ENCODE peak calls at places on chromosomes 3 and 15, in four cellular contexts. E is OCI-LY7, I is lower leg skin, R is AG04449. B is an unnamed sample.

GRCh38 chr3:134485620-134486576 is at the start of the genes ANAPC13 and CEP63:
- DNase-seq in I (peak), E (peak), R (peak), B (peak)

GRCh38 chr15:81040757-81041156 is 40.0 kb downstream of the TLNRD1 start:
- DNase-seq in I (no peak), E (no peak), R (no peak), B (no peak)

GRCh38 chr3:154122096-154122911 is 1.1 kb downstream of the ARHGEF26 start:
- DNase-seq in R (no peak), I (no peak), E (no peak), B (no peak)

GRCh38 chr3:141795719-141796435 is 32.7 kb downstream of the GRK7 start:
- DNase-seq in I (peak), E (no peak), R (no peak), B (no peak)

GRCh38 chr3:188349276-188349962 is 195.5 kb downstream of the LPP start:
- DNase-seq in R (no peak), I (no peak), E (peak), B (no peak)

GRCh38 chr15:66842710-66843441 is 140.8 kb downstream of the SMAD6 start:
- DNase-seq in R (no peak), I (peak), E (no peak), B (no peak)

GRCh38 chr3:63492464-63492863 is 160.0 kb upstream of the SNTN start:
- DNase-seq in I (no peak), R (no peak), E (no peak), B (no peak)

GRCh38 chr15:91866371-91866905 is 12.9 kb downstream of the SLCO3A1 start:
- DNase-seq in I (peak), E (no peak), R (no peak), B (no peak)

GRCh38 chr3:138879541-138880380 is 45.0 kb upstream of the PIK3CB start:
- DNase-seq in E (no peak), I (no peak), R (no peak), B (no peak)

GRCh38 chr15:99019558-99020540 is 12.3 kb upstream of the PGPEP1L start:
- DNase-seq in I (peak), R (no peak), E (no peak), B (peak)

GRCh38 chr3:136070334-136070733 is 104.8 kb downstream of the PPP2R3A start:
- DNase-seq in R (peak), I (no peak), E (no peak), B (no peak)

DNA sequence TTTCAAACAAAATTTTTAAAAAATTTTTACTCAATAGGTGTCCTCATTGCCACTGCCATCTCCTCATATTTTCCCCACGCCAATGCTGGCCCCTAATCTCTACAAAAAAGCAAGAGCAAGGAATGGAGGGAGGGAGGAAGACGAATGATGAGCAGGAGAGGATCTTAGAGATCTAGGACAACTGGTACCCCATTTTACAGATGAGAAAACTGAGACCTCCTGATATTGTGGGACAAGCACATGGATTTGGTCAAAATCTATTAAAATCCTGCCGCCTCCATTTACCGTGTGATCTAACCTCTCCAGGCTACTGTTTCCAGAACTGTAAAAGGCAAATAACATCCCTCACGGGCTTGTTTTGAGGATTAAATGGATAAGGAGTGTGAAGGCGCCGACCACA is 4.6 kb downstream of the HEG1 start:
- DNase-seq in R (no peak), E (no peak), I (no peak), B (no peak)
- H3K4me3 ChIP-seq in R (peak), E (no peak), I (no peak), B (no peak)

GRCh38 chr3:15427981-15428380 is 583 bp downstream of the EAF1 start:
- DNase-seq in E (no peak), R (no peak), I (no peak), B (no peak)

GRCh38 chr3:15428539-15428938 is 1.1 kb downstream of the EAF1 start:
- DNase-seq in R (peak), I (no peak), E (peak), B (peak)

GRCh38 chr3:15426579-15427118 is 695 bp downstream of the METTL6 start:
- DNase-seq in R (no peak), E (no peak), I (no peak), B (no peak)

GRCh38 chr3:15429080-15429479 is 1.7 kb downstream of the EAF1 start:
- DNase-seq in I (no peak), E (no peak), R (no peak), B (no peak)

GRCh38 chr3:15427182-15427880 is at the start of the genes EAF1 and METTL6:
- DNase-seq in I (peak), E (peak), R (no peak), B (no peak)
- TF ChIP-seq CTCF in I (no peak), E (peak), R (peak), B (no peak)

GRCh38 chr3:129966876-129967275 is 7.6 kb upstream of the TRH start:
- DNase-seq in E (no peak), I (no peak), R (no peak), B (no peak)

GRCh38 chr3:129962600-129962999 is 11.9 kb upstream of the TRH start:
- DNase-seq in E (no peak), R (no peak), I (no peak), B (no peak)

GRCh38 chr3:129970603-129971002 is 3.9 kb upstream of the TRH start:
- DNase-seq in I (no peak), E (no peak), R (no peak), B (no peak)

GRCh38 chr3:129967761-129968160 is 6.8 kb upstream of the TRH start:
- DNase-seq in I (no peak), R (no peak), E (no peak), B (no peak)

DNA sequence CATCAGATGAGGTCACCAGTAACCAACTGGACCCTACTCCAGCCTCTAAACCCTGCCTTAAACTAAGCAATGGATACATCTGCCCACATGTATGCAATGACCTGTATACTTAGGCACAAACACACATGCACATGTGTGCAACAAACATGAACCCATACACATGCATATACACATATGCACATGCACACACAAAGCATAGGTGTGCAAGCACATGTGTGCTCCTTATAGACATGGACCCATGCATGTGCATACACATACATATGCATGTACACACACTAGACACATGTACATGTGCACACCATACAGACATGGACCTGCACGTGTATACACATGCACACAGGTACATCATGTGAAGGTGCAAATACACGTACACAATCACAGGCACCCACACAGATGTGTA is 8.6 kb upstream of the TRH start:
- DNase-seq in I (no peak), R (no peak), E (no peak), B (no peak)
- H3K4me3 ChIP-seq in I (no peak), R (no peak), E (no peak), B (no peak)

GRCh38 chr3:61936344-61936937 is 375.1 kb downstream of the PTPRG start:
- DNase-seq in I (no peak), E (peak), R (no peak), B (no peak)
- TF ChIP-seq CTCF in I (no peak), E (peak), R (peak), B (peak)

GRCh38 chr3:172070269-172070668 is 30.9 kb downstream of the FNDC3B start:
- DNase-seq in E (no peak), I (no peak), R (no peak), B (no peak)
- H3K4me3 ChIP-seq in E (no peak), I (no peak), R (no peak), B (no peak)

B was measured in epithelial cell of proximal tubule.